ENCODE peak calls at places on chromosomes 12 and 14, in five cellular contexts. N is stomach, G is IMR-90, E is breast epithelium, F is HepG2. C is an unnamed sample. For H3K27me3 and H3K4me1, the result is how much of the 10 kb centered on the place peaks cover.

GRCh38 chr12:33560653-33561208 is 121.1 kb upstream of the SYT10 start:
- DNase-seq in F (no peak), E (no peak), N (no peak), G (no peak), C (no peak)

GRCh38 chr14:105026789-105027563 is 6.1 kb upstream of the CDCA4 start:
- DNase-seq in N (no peak), G (peak), E (no peak), F (no peak), C (no peak)

GRCh38 chr12:94488449-94488848 is 28.8 kb upstream of the CEP83 start:
- DNase-seq in E (no peak), G (peak), N (no peak), F (no peak), C (no peak)

GRCh38 chr14:31261859-31262739 is 54.5 kb upstream of the HECTD1 start:
- DNase-seq in G (peak), E (no peak), N (peak), F (peak), C (no peak)

GRCh38 chr14:67944605-67945004 is 125.0 kb downstream of the RAD51B start:
- DNase-seq in N (no peak), G (no peak), F (no peak), E (no peak), C (no peak)

GRCh38 chr14:65103150-65103760 is 938 bp upstream of the MAX start:
- DNase-seq in F (peak), E (no peak), N (no peak), G (peak), C (no peak)

GRCh38 chr12:70267550-70267949 is 24.3 kb downstream of the CNOT2 start:
- DNase-seq in E (no peak), F (no peak), G (peak), N (no peak), C (no peak)

GRCh38 chr12:120181991-120182631 is 12.4 kb downstream of the GCN1 start:
- DNase-seq in F (peak), E (no peak), G (peak), N (no peak), C (no peak)

GRCh38 chr14:99195602-99196309 is 76.2 kb downstream of the BCL11B start:
- DNase-seq in E (no peak), N (no peak), G (no peak), F (no peak), C (no peak)

GRCh38 chr12:108576660-108577234 is 14.4 kb downstream of the ISCU start:
- DNase-seq in G (no peak), N (no peak), E (no peak), F (no peak), C (no peak)

GRCh38 chr14:67232066-67232465 is 9.2 kb upstream of the PALS1 start:
- DNase-seq in G (no peak), F (no peak), N (no peak), E (no peak), C (no peak)

GRCh38 chr12:5554711-5555110 is 122.8 kb downstream of the NTF3 start:
- DNase-seq in E (no peak), G (peak), N (no peak), F (no peak), C (no peak)

GRCh38 chr14:56810341-56810740 is at the start of gene OTX2:
- DNase-seq in N (no peak), F (no peak), G (no peak), E (no peak), C (no peak)
- H3K27me3 ChIP-seq in N (half or more), F (half or more), G (half or more), E (under half), C (under half)

GRCh38 chr12:57462307-57463253 is 3.0 kb downstream of the GLI1 start:
- DNase-seq in N (peak), E (peak), F (peak), G (peak), C (peak)
- TF ChIP-seq POLR2A in N (no peak), E (no peak), F (no peak), G (no peak), C (no peak)

GRCh38 chr12:728781-729180 is 23.6 kb upstream of the WNK1 start:
- DNase-seq in G (no peak), F (no peak), E (no peak), N (no peak), C (no peak)
- H3K4me1 ChIP-seq in G (under half), F (under half), E (under half), N (under half), C (under half)

GRCh38 chr12:132187646-132188450 is 43.6 kb downstream of the NOC4L start:
- DNase-seq in G (no peak), E (no peak), F (no peak), N (no peak), C (no peak)

GRCh38 chr12:132182711-132183365 is 38.6 kb downstream of the NOC4L start:
- DNase-seq in G (no peak), E (no peak), N (no peak), F (no peak), C (no peak)

GRCh38 chr12:132186857-132187620 is 42.8 kb downstream of the NOC4L start:
- DNase-seq in G (no peak), E (no peak), N (no peak), F (no peak), C (no peak)

GRCh38 chr12:132186208-132186856 is 42.1 kb downstream of the NOC4L start:
- DNase-seq in E (no peak), G (no peak), N (no peak), F (no peak), C (no peak)

DNA sequence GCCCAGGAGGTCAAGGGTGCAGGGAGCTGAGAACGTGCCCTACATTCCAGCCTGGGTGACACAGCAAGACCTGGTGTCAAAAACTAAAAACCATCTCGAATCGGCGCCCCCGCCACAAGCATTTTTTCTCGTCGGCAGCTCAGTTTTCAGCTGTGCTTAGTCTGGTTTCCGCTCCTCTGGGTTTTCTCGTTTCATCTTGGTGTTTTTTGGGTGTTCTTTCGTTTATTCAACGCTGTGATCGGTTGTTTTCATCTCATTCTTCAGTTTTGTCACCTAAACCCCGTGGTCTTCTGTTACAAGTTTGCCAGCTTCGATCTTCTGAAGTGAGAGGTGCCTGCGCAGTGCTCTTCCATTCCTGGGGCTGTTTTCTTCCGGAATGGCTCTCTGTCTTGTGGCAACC is 41.4 kb downstream of the NOC4L start:
- DNase-seq in F (no peak), E (no peak), G (no peak), N (no peak), C (no peak)
- H3K27me3 ChIP-seq in F (half or more), E (under half), G (under half), N (under half), C (under half)